ENCODE peak calls at places on chromosomes 1 and 21, in seven cellular contexts. J is AG20443; S is SJCRH30; U is HuH-7.5; I is stimulated activated CD8-positive, alpha-beta memory T cell treated with anti-CD3 and anti-CD28 coated beads, Interleukin-15, amount 100 ng/mL, for 24 hours; B is cerebellar cortex; R is HFFc6. Z is an unnamed sample.

GRCh38 chr1:110337704-110338199 is 1.4 kb upstream of the RBM15 start:
- DNase-seq in I (no peak), J (peak), S (peak), U (peak), B (peak), R (no peak), Z (no peak)

GRCh38 chr1:18890704-18891103 is 11.7 kb downstream of the ALDH4A1 start:
- DNase-seq in U (no peak), I (no peak), J (peak), S (no peak), R (peak), B (no peak), Z (peak)

GRCh38 chr1:22627331-22627730 is 9.1 kb upstream of the C1QA start:
- DNase-seq in J (no peak), S (no peak), R (no peak), I (no peak), U (no peak), B (no peak), Z (no peak)

GRCh38 chr1:35883681-35884155 is 709 bp downstream of the AGO1 start:
- DNase-seq in S (peak), I (peak), U (peak), J (peak), B (peak), R (no peak), Z (peak)

GRCh38 chr1:230711245-230711644 is 2.7 kb downstream of the AGT start:
- DNase-seq in S (no peak), B (no peak), R (no peak), J (no peak), I (no peak), U (no peak), Z (peak)

GRCh38 chr1:25519624-25520023 is 23.8 kb upstream of the LDLRAP1 start:
- DNase-seq in S (no peak), J (peak), R (peak), U (no peak), I (no peak), B (no peak), Z (peak)

GRCh38 chr1:207020016-207020708 is 12.4 kb downstream of the C1orf116 start:
- DNase-seq in I (no peak), J (no peak), U (no peak), B (no peak), S (no peak), R (no peak), Z (no peak)

GRCh38 chr1:42046772-42047552 is 106.2 kb upstream of the GUCA2B start:
- DNase-seq in I (no peak), J (peak), S (peak), B (no peak), R (no peak), U (no peak), Z (peak)

GRCh38 chr1:212606734-212607205 is 1.8 kb upstream of the ATF3 start:
- DNase-seq in B (no peak), U (no peak), J (no peak), R (no peak), S (no peak), I (peak), Z (no peak)

GRCh38 chr1:23118957-23119792 is 49.5 kb downstream of the LUZP1 start:
- DNase-seq in S (no peak), R (no peak), B (no peak), I (no peak), J (peak), U (no peak), Z (no peak)

GRCh38 chr1:150612014-150612345 is 17.4 kb downstream of the ENSA start:
- DNase-seq in U (no peak), J (no peak), I (no peak), B (no peak), R (no peak), S (no peak), Z (no peak)

GRCh38 chr1:113886417-113887391 is 677 bp downstream of the BCL2L15 start:
- DNase-seq in R (no peak), B (no peak), U (no peak), J (no peak), I (no peak), S (no peak), Z (no peak)

GRCh38 chr1:97875996-97876395 is 44.8 kb downstream of the DPYD start:
- DNase-seq in I (no peak), J (peak), S (no peak), R (no peak), U (no peak), B (no peak), Z (peak)

GRCh38 chr1:171799166-171799565 is 17.7 kb downstream of the METTL13 start:
- DNase-seq in R (no peak), B (no peak), J (no peak), S (no peak), U (no peak), I (no peak), Z (no peak)

GRCh38 chr1:10304295-10304694 is 93.9 kb downstream of the KIF1B start:
- DNase-seq in B (no peak), I (no peak), R (no peak), S (no peak), J (no peak), U (no peak), Z (no peak)

GRCh38 chr21:46455575-46456385 is 2.9 kb upstream of the DIP2A start:
- DNase-seq in J (peak), U (no peak), B (no peak), S (peak), I (no peak), R (peak), Z (peak)

GRCh38 chr1:29364101-29364678 is 127.9 kb downstream of the PTPRU start:
- DNase-seq in S (no peak), B (no peak), I (no peak), R (no peak), U (no peak), J (no peak), Z (no peak)

GRCh38 chr1:161706483-161707347 is at the start of gene FCRLA:
- DNase-seq in R (peak), S (peak), B (no peak), U (no peak), J (peak), I (no peak), Z (peak)

GRCh38 chr1:30820249-30820648 is 62.7 kb upstream of the LAPTM5 start:
- DNase-seq in B (no peak), S (no peak), J (no peak), R (no peak), I (no peak), U (no peak), Z (no peak)

GRCh38 chr1:90201467-90202358 is 206.8 kb downstream of the ZNF326 start:
- DNase-seq in R (no peak), B (no peak), S (no peak), I (no peak), U (no peak), J (no peak), Z (peak)

GRCh38 chr1:232579958-232580705 is 49.8 kb downstream of the SIPA1L2 start:
- DNase-seq in U (no peak), S (no peak), I (no peak), J (no peak), B (no peak), R (no peak), Z (no peak)

GRCh38 chr1:167752219-167752985 is 30.6 kb downstream of the MPZL1 start:
- DNase-seq in U (no peak), S (no peak), I (no peak), J (peak), R (peak), B (no peak), Z (no peak)

GRCh38 chr1:153526132-153526543 is 9.7 kb downstream of the S100A6 start:
- DNase-seq in B (no peak), J (no peak), S (no peak), R (no peak), U (no peak), I (no peak), Z (no peak)

GRCh38 chr21:26164311-26164710 is 6.3 kb downstream of the APP start:
- DNase-seq in B (no peak), U (no peak), J (no peak), R (no peak), I (no peak), S (no peak), Z (no peak)

GRCh38 chr1:156368889-156369684 is at the start of gene RHBG:
- DNase-seq in U (no peak), B (peak), R (no peak), I (no peak), J (peak), S (no peak), Z (peak)

GRCh38 chr1:50497007-50497406 is 73.8 kb upstream of the DMRTA2 start:
- DNase-seq in J (peak), R (no peak), I (no peak), U (no peak), B (no peak), S (no peak), Z (peak)

GRCh38 chr1:217133958-217134856 is 411.0 kb upstream of the ESRRG start:
- DNase-seq in I (no peak), J (no peak), B (no peak), R (no peak), U (no peak), S (no peak), Z (no peak)

GRCh38 chr1:54548389-54549044 is 489 bp downstream of the ACOT11 start:
- DNase-seq in B (no peak), J (peak), U (no peak), R (no peak), S (no peak), I (no peak), Z (no peak)

GRCh38 chr1:171600852-171601251 is 21.2 kb upstream of the MYOCOS start:
- DNase-seq in J (no peak), B (no peak), S (no peak), U (no peak), R (no peak), I (no peak), Z (no peak)

GRCh38 chr1:111270781-111271463 is 19.7 kb upstream of the CHIA start:
- DNase-seq in U (no peak), I (no peak), J (no peak), S (no peak), R (no peak), B (no peak), Z (no peak)

GRCh38 chr1:9201421-9202239 is 32.9 kb upstream of the H6PD start:
- DNase-seq in J (peak), R (peak), S (no peak), I (no peak), U (no peak), B (no peak), Z (peak)

GRCh38 chr21:41750051-41750450 is 16.8 kb downstream of the RIPK4 start:
- DNase-seq in S (no peak), J (peak), B (no peak), I (no peak), R (no peak), U (no peak), Z (no peak)

GRCh38 chr1:209433649-209434031 is 149.9 kb upstream of the CAMK1G start:
- DNase-seq in S (no peak), R (peak), U (no peak), J (peak), B (no peak), I (no peak), Z (peak)